ENCODE peak calls at places on chromosomes 7 and 10, in four cellular contexts. P is HepG2, T is A549, Y is K562. B is an unnamed sample.
A peak's percentile ranks its signal among the peaks of the same experiment; 100 is the strongest.

GRCh38 chr7:27346531-27347260 is 104.1 kb downstream of the EVX1 start:
- DNase-seq in Y (no peak), T (peak; percentile 82), P (peak; percentile 66), B (peak; percentile 84)

GRCh38 chr7:81725496-81726117 is 44.2 kb downstream of the HGF start:
- DNase-seq in Y (no peak), P (no peak), T (no peak), B (peak; percentile 99)

GRCh38 chr7:1243964-1244416 is 11.3 kb downstream of the UNCX start:
- DNase-seq in Y (no peak), P (no peak), T (no peak), B (no peak)

GRCh38 chr7:34845666-34846361 is 187.8 kb downstream of the NPSR1 start:
- DNase-seq in P (peak; percentile 18), T (no peak), Y (peak; percentile 22), B (no peak)

GRCh38 chr10:58894929-58895328 is 281.5 kb upstream of the PHYHIPL start:
- DNase-seq in P (peak; percentile 61), Y (no peak), T (no peak), B (no peak)

GRCh38 chr10:105252908-105253307 is 611.8 kb downstream of the SORCS3 start:
- DNase-seq in P (no peak), T (no peak), Y (no peak), B (no peak)

GRCh38 chr7:92717601-92717981 is 118.8 kb downstream of the CDK6 start:
- DNase-seq in P (no peak), T (no peak), Y (no peak), B (peak; percentile 66)

GRCh38 chr7:158683541-158683940 is 21.1 kb downstream of the NCAPG2 start:
- DNase-seq in Y (no peak), T (no peak), P (peak; percentile 16), B (peak; percentile 26)

GRCh38 chr10:96400465-96400864 is 41.7 kb upstream of the OPALIN start:
- DNase-seq in P (no peak), T (no peak), Y (no peak), B (no peak)

GRCh38 chr10:103555712-103556111 is 62.2 kb downstream of the NEURL1 start:
- DNase-seq in T (no peak), P (no peak), Y (no peak), B (no peak)

GRCh38 chr10:103552856-103553742 is 59.6 kb downstream of the NEURL1 start:
- DNase-seq in P (no peak), T (no peak), Y (no peak), B (no peak)

GRCh38 chr10:103555321-103555649 is 61.8 kb downstream of the NEURL1 start:
- DNase-seq in T (no peak), Y (no peak), P (no peak), B (no peak)

GRCh38 chr10:103554488-103555320 is 61.2 kb downstream of the NEURL1 start:
- DNase-seq in T (peak; percentile 71), Y (peak; percentile 71), P (peak; percentile 39), B (peak; percentile 80)

DNA sequence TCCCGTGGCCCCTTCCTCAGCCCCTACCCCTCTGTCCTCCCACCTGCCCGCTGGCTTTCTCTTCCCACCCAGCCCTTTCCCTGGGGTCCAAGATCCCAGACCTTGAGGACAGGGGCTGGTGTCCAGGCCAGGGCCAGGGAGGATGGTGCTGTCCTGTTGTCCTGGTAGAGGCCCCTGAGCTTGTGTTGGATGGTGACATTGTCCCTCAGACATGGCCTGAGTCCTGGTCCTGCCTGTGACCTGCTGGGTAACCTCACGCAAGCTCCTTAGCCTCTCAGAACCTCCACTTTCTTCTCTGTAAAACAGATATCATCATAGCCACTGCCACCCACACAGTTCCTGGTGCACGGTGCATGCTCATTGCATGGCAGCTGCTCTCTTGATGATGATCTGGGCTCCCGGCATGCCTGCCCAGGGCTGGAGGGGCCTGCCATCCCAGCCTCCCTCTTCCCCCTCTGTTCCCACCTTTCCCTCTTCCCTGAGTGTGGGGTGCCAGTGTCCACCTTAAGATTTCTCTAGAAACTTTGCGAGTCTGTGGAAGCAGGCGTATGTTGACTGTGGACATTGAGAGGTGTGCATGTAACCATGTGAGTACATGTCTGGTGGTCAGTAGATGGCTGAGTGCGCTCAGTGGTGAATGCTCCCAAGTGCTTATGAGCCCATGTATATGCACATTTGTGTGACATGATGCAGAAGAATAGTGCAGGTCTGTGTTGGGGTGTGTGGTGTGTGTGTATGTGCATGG is 60.4 kb downstream of the NEURL1 start:
- DNase-seq in Y (no peak), P (no peak), T (no peak), B (no peak)
- TF ChIP-seq USF2 in Y (no peak), P (no peak), T (no peak), B (no peak)

GRCh38 chr10:103502849-103503660 is 9.6 kb downstream of the NEURL1 start:
- DNase-seq in P (no peak), Y (no peak), T (no peak), B (no peak)

GRCh38 chr10:103501186-103501585 is 7.7 kb downstream of the NEURL1 start:
- DNase-seq in P (no peak), T (no peak), Y (no peak), B (no peak)

GRCh38 chr10:103498936-103499638 is 5.6 kb downstream of the NEURL1 start:
- DNase-seq in T (no peak), P (no peak), Y (no peak), B (no peak)

GRCh38 chr10:103499881-103500280 is 6.4 kb downstream of the NEURL1 start:
- DNase-seq in T (no peak), Y (no peak), P (no peak), B (peak; percentile 22)

GRCh38 chr10:103500481-103500880 is 7.0 kb downstream of the NEURL1 start:
- DNase-seq in Y (no peak), T (no peak), P (no peak), B (no peak)
- TF ChIP-seq MAZ in Y (no peak), T (no peak), P (no peak), B (no peak)

GRCh38 chr10:86976362-86977056 is 8.2 kb downstream of the ADIRF start:
- DNase-seq in Y (no peak), P (no peak), T (no peak), B (no peak)
- TF ChIP-seq USF2 in Y (no peak), P (no peak), T (no peak), B (no peak)

GRCh38 chr7:84258628-84259027 is 64.0 kb upstream of the SEMA3A start:
- DNase-seq in Y (no peak), T (no peak), P (no peak), B (peak; percentile 48)
- TF ChIP-seq MAZ in Y (no peak), T (no peak), P (no peak), B (no peak)

DNA sequence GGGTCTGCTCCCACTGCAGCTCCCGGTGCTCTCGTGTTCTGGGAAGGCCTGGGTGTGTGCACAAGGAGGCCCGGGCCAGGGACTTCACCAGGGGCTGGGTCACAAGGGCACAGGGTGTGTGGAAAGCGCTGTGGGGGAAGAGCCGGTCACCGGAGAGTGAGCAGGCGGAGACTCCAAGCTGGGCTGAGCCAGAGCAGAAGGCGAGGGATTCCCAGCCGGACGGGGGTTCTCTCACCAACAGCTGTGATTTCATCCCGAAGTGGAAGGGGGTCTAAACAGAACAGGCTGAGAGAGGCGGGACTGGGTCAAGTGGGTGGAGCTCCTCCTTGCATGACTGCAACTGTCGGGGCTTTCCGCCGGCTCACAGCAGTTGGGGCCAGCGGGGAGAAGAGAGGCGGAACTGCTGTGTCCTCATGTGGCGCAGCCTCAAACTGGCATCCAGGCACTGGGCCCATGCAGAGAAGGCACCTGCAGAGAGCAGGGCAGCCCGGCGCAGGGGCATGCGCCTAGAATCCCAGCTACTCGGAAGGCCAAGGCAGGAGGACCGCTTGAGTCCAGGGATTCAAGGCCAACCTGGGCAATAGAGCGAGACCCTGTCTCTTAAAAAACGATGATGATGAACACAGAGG is 7.6 kb upstream of the ORAI2 start:
- DNase-seq in Y (no peak), T (no peak), P (no peak), B (no peak)
- TF ChIP-seq USF2 in Y (no peak), T (no peak), P (no peak), B (no peak)

DNA sequence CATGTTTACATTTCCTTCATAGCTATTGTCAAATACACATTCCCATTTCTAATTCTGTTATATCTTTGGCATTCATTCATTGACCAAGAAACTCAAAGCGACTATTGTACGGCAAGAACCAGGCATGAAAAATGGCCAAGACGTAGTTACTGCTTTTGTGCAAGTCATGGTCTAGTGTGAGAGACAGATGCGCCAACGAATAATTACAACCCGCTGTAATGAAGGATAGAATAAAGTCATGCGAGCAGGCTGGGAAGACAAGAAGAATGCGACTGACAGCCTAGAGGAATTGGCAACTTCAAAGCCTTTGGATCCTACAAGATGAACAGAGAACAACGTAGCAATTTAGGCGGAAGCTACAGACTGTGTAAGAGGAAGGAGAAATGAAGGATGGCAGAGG is 221.2 kb downstream of the CALN1 start:
- DNase-seq in T (no peak), Y (no peak), P (no peak), B (no peak)
- TF ChIP-seq MAZ in T (no peak), Y (no peak), P (no peak), B (no peak)

B was measured in IMR-90.